ENCODE peak calls at places on chromosomes 12 and 14, in eight cellular contexts. C, E, U, A, D, B, R and Z are unnamed samples.

GRCh38 chr12:127149226-127149964 is 1117.6 kb upstream of the TMEM132C start:
- DNase-seq in C (peak; percentile 65), E (no peak), U (peak; percentile 36), A (peak; percentile 92), D (no peak), B (no peak), R (no peak), Z (no peak)

GRCh38 chr14:95468416-95469133 is 47.9 kb downstream of the SYNE3 start:
- DNase-seq in C (no peak), E (no peak), U (no peak), A (no peak), D (no peak), B (peak; percentile 73), R (peak; percentile 27), Z (peak; percentile 63)

GRCh38 chr14:73526036-73526984 is 10.6 kb upstream of the ACOT1 start:
- DNase-seq in C (peak; percentile 51), E (no peak), U (no peak), A (peak; percentile 61), D (no peak), B (no peak), R (peak; percentile 58), Z (no peak)

GRCh38 chr14:102333395-102333794 is 13.8 kb downstream of the ZNF839 start:
- DNase-seq in C (no peak), E (no peak), U (no peak), A (no peak), D (no peak), B (no peak), R (no peak), Z (no peak)

GRCh38 chr14:100027771-100028490 is 37.3 kb upstream of the EVL start:
- DNase-seq in C (no peak), E (no peak), U (peak; percentile 62), A (peak; percentile 47), D (no peak), B (no peak), R (no peak), Z (no peak)

GRCh38 chr12:46168426-46168825 is 100.4 kb downstream of the SLC38A1 start:
- DNase-seq in C (no peak), E (no peak), U (no peak), A (no peak), D (no peak), B (no peak), R (no peak), Z (no peak)

GRCh38 chr14:64725360-64725815 is 21.2 kb downstream of the PLEKHG3 start:
- DNase-seq in C (no peak), E (no peak), U (no peak), A (no peak), D (no peak), B (peak; percentile 47), R (no peak), Z (no peak)

GRCh38 chr12:56346663-56347062 is 8.0 kb downstream of the IL23A start:
- DNase-seq in C (no peak), E (no peak), U (peak; percentile 10), A (no peak), D (no peak), B (no peak), R (no peak), Z (no peak)

GRCh38 chr12:72511906-72512305 is 239.7 kb downstream of the TRHDE start:
- DNase-seq in C (peak; percentile 86), E (peak; percentile 92), U (peak; percentile 4), A (peak; percentile 6), D (no peak), B (no peak), R (no peak), Z (no peak)

DNA sequence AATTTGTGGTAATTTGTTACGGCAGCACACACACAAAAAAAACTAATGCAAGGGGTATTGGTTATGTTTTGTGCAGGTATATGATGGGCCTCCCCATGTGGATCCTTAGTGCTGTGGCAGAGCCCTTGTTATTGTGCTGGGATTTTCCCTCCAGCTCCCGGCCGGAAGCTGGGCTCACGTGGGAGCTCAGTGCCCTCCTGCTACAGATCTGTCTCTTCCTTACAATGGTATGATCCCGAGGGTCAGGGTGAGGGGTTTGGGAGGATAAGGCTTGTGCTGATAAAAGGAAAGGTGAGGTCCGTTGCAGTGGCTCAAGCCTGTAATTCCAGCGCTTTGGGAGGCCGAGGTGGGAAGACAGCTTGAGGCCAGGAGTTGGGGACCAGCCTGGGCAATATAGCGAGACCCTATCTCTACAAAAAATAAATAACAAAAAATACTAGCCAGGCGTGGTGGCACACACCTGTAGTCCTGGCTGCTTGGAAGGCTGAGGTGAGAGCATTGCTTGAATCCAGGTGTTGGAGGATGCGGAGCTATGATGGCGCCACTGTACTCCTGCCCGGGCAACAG is 861 bp upstream of the SLC48A1 start:
- DNase-seq in C (no peak), E (no peak), U (no peak), A (no peak), D (no peak), B (no peak), R (no peak), Z (no peak)
- H3K4me3 ChIP-seq in C (no peak overlapping the region), E (no peak overlapping the region), U (no peak overlapping the region), A (no peak overlapping the region), D (peak overlapping the region; percentile 95), B (peak overlapping the region; percentile 100), R (no peak overlapping the region), Z (no peak overlapping the region)

GRCh38 chr12:122990961-122991622 is 10.6 kb downstream of the ARL6IP4 start:
- DNase-seq in C (no peak), E (no peak), U (no peak), A (no peak), D (no peak), B (no peak), R (no peak), Z (no peak)

GRCh38 chr12:122990561-122990960 is 10.1 kb downstream of the ARL6IP4 start:
- DNase-seq in C (no peak), E (no peak), U (no peak), A (no peak), D (no peak), B (no peak), R (no peak), Z (no peak)

GRCh38 chr12:122989874-122990400 is 9.5 kb downstream of the ARL6IP4 start:
- DNase-seq in C (no peak), E (no peak), U (no peak), A (no peak), D (no peak), B (no peak), R (no peak), Z (no peak)

GRCh38 chr12:122992386-122992785 is 11.9 kb downstream of the ARL6IP4 start:
- DNase-seq in C (no peak), E (no peak), U (no peak), A (no peak), D (no peak), B (no peak), R (no peak), Z (no peak)

GRCh38 chr12:122991623-122992275 is 11.3 kb downstream of the ARL6IP4 start:
- DNase-seq in C (no peak), E (no peak), U (no peak), A (no peak), D (no peak), B (no peak), R (no peak), Z (no peak)
- TF ChIP-seq CTCF in C (no peak), E (no peak), U (no peak), A (no peak), D (no peak), B (no peak), R (no peak), Z (no peak)

GRCh38 chr12:106247731-106248176 is at the start of gene CKAP4:
- DNase-seq in C (peak; percentile 85), E (peak; percentile 85), U (peak; percentile 75), A (peak; percentile 71), D (no peak), B (peak; percentile 83), R (peak; percentile 77), Z (peak; percentile 87)

GRCh38 chr12:106246891-106247730 is 709 bp downstream of the CKAP4 start:
- DNase-seq in C (peak; percentile 72), E (peak; percentile 70), U (peak; percentile 60), A (peak; percentile 59), D (no peak), B (peak; percentile 77), R (peak; percentile 42), Z (peak; percentile 79)

GRCh38 chr12:106249411-106250135 is 1.8 kb upstream of the CKAP4 start:
- DNase-seq in C (no peak), E (no peak), U (no peak), A (no peak), D (no peak), B (peak; percentile 57), R (no peak), Z (peak; percentile 82)

GRCh38 chr12:106248849-106249371 is 1.1 kb upstream of the CKAP4 start:
- DNase-seq in C (peak; percentile 43), E (peak; percentile 54), U (peak; percentile 75), A (peak; percentile 52), D (no peak), B (no peak), R (no peak), Z (no peak)

DNA sequence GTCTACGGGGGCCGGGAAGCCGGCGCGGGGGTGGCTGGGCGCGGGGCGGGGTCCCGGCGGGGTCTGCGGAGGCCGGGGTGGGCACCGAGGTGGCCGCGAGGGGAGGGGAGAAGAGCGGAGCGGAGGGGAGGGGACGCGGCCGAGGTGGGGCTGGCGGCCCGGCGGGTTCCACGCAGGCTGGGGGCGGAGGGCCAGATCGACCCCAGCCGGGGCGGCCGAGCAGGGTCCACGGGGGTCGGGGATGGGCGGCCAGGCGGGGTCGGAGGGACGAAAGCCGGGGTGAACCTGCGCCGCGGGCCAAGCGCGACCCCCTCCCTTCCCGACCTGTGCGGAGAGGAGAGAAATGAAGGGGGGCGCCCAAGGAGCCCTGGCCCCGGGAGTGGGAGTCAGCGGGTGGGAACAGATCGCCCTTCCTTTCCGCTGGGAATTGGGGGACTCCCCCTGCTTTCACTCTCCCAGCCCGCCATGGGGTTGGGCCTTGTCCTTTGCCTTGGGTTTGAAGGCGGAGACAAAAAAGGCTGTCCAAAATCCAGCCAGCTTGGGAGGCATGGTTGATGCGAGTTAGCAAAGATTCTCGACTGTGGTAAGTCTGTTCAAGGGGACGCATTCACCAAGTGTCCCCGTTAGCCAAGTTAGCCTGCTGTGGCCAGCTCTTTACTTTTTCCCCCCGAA is 493 bp upstream of the CKAP4 start:
- DNase-seq in C (peak; percentile 68), E (peak; percentile 80), U (peak; percentile 87), A (peak; percentile 84), D (no peak), B (peak; percentile 67), R (peak; percentile 35), Z (peak; percentile 71)
- H3K4me3 ChIP-seq in C (peak overlapping the region; percentile 63), E (peak overlapping the region; percentile 93), U (peak overlapping the region; percentile 89), A (peak overlapping the region; percentile 83), D (peak overlapping the region; percentile 75), B (peak overlapping the region; percentile 92), R (peak overlapping the region; percentile 87), Z (peak overlapping the region; percentile 56)

GRCh38 chr12:89781161-89781560 is 72.5 kb upstream of the ATP2B1 start:
- DNase-seq in C (no peak), E (no peak), U (no peak), A (no peak), D (no peak), B (no peak), R (no peak), Z (no peak)

GRCh38 chr12:89782807-89783206 is 74.2 kb upstream of the ATP2B1 start:
- DNase-seq in C (no peak), E (no peak), U (peak; percentile 17), A (no peak), D (no peak), B (no peak), R (no peak), Z (no peak)

GRCh38 chr12:89783321-89784060 is 74.9 kb upstream of the ATP2B1 start:
- DNase-seq in C (peak; percentile 12), E (peak; percentile 47), U (peak; percentile 64), A (peak; percentile 59), D (no peak), B (no peak), R (no peak), Z (no peak)

GRCh38 chr12:89779090-89779489 is 70.5 kb upstream of the ATP2B1 start:
- DNase-seq in C (no peak), E (no peak), U (no peak), A (no peak), D (no peak), B (no peak), R (no peak), Z (no peak)

GRCh38 chr12:89781961-89782360 is 73.3 kb upstream of the ATP2B1 start:
- DNase-seq in C (peak; percentile 16), E (no peak), U (no peak), A (no peak), D (no peak), B (no peak), R (no peak), Z (no peak)
- TF ChIP-seq CTCF in C (no peak), E (no peak), U (no peak), A (no peak), D (no peak), B (no peak), R (no peak), Z (no peak)